ENCODE peak calls at places on chromosome 16, in seven cellular contexts. U is HCT116, Q is H1, R is SK-N-SH, A is GM12878, F is K562, Y is HepG2. C is an unnamed sample.
A peak's percentile ranks its signal among the peaks of the same experiment; 100 is the strongest.

GRCh38 chr16:58026705-58027340 is 1.3 kb downstream of the MMP15 start:
- DNase-seq in U (no peak), Q (peak; percentile 64), R (peak; percentile 72), A (no peak), F (peak; percentile 46), Y (no peak), C (no peak)

GRCh38 chr16:1493746-1494094 is 560 bp downstream of the TELO2 start:
- DNase-seq in U (no peak), Q (no peak), R (no peak), A (no peak), F (no peak), Y (no peak), C (peak; percentile 30)

GRCh38 chr16:9901-10665 is 43.3 kb downstream of the POLR3K start:
- DNase-seq in U (no peak), Q (no peak), R (no peak), A (no peak), F (no peak), Y (no peak), C (no peak)

GRCh38 chr16:89598199-89598598 is 15.2 kb upstream of the DPEP1 start:
- DNase-seq in U (no peak), Q (no peak), R (no peak), A (no peak), F (no peak), Y (no peak), C (no peak)

GRCh38 chr16:24319415-24319814 is 63.3 kb downstream of the CACNG3 start:
- DNase-seq in U (no peak), Q (no peak), R (no peak), A (no peak), F (no peak), Y (no peak), C (no peak)

GRCh38 chr16:14493791-14494190 is 136.3 kb downstream of the PARN start:
- DNase-seq in U (no peak), Q (no peak), R (no peak), A (no peak), F (no peak), Y (peak; percentile 60), C (no peak)

GRCh38 chr16:88773812-88774291 is 11.2 kb downstream of the PIEZO1 start:
- DNase-seq in U (no peak), Q (no peak), R (no peak), A (no peak), F (peak; percentile 90), Y (no peak), C (peak; percentile 67)

GRCh38 chr16:71250461-71251232 is 20.1 kb upstream of the HYDIN start:
- DNase-seq in U (no peak), Q (no peak), R (no peak), A (no peak), F (no peak), Y (no peak), C (peak; percentile 9)

GRCh38 chr16:81796035-81796434 is 16.9 kb downstream of the PLCG2 start:
- DNase-seq in U (no peak), Q (no peak), R (no peak), A (no peak), F (no peak), Y (no peak), C (no peak)

GRCh38 chr16:54431997-54432367 is 145.4 kb upstream of the IRX3 start:
- DNase-seq in U (no peak), Q (no peak), R (no peak), A (no peak), F (no peak), Y (no peak), C (no peak)

GRCh38 chr16:77897038-77897437 is 108.7 kb downstream of the VAT1L start:
- DNase-seq in U (no peak), Q (no peak), R (peak; percentile 25), A (no peak), F (no peak), Y (no peak), C (no peak)

GRCh38 chr16:57343131-57343731 is 15.4 kb upstream of the CCL22 start:
- DNase-seq in U (no peak), Q (no peak), R (no peak), A (no peak), F (no peak), Y (no peak), C (no peak)

DNA sequence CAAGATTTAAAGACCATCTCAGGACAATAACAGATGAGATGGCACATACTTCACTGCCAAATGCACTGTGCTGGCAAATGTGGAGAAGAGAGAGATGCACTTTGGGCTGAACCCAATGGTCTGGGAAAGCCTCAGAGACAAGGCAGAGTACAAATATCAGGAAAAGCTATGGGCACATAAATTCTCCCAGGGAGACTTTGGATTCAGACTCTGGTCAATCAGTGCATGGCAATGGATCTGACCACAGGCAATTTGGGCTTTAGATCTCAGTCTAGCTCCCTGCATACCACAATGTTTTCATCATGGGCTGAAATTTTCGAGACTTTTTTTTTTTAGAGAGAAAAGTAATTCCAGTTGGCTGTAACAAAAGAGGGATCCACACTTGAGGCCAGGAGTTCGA is 20.0 kb upstream of the XPO6 start:
- DNase-seq in U (no peak), Q (no peak), R (no peak), A (no peak), F (no peak), Y (no peak), C (no peak)
- TF ChIP-seq JUND in U (no peak), Q (no peak), R (no peak), A (no peak), F (no peak), Y (no peak), C (no peak)

GRCh38 chr16:84175351-84176081 is 11.3 kb downstream of the TAF1C start:
- DNase-seq in U (no peak), Q (peak; percentile 90), R (peak; percentile 91), A (peak; percentile 19), F (peak; percentile 85), Y (peak; percentile 65), C (peak; percentile 77)
- TF ChIP-seq JUND in U (no peak), Q (peak; percentile 54), R (no peak), A (no peak), F (no peak), Y (no peak), C (no peak)

DNA sequence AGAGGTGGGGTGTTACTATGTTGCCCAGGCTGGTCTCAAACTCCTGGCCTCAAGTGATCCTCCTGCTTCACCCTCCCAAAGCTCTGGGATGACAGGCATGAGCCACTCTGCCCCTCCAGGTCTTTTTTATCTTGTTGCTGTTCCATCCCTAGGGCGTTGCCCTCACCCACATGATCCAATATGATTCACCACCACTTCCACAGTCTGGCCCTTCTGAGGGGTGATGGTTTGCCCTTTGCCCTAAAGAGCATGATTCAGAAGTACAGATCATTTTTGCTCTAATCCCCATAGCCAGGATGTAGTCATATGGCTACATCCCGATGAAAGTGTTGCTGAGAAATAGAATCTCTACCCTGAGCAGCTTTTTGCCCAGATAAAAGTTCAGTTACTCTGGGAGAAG is 18.8 kb downstream of the STX4 start:
- DNase-seq in U (peak; percentile 72), Q (no peak), R (no peak), A (no peak), F (peak; percentile 33), Y (peak; percentile 45), C (no peak)
- TF ChIP-seq JUND in U (peak; percentile 81), Q (no peak), R (peak; percentile 67), A (no peak), F (peak; percentile 79), Y (no peak), C (no peak)

GRCh38 chr16:29816694-29817441 is 916 bp downstream of the PAGR1 start:
- DNase-seq in U (no peak), Q (peak; percentile 80), R (peak; percentile 63), A (no peak), F (peak; percentile 58), Y (peak; percentile 47), C (peak; percentile 51)

GRCh38 chr16:29814592-29814991 is 1.4 kb upstream of the PAGR1 start:
- DNase-seq in U (no peak), Q (no peak), R (no peak), A (no peak), F (no peak), Y (no peak), C (no peak)

GRCh38 chr16:29815793-29816693 is at the start of gene PAGR1:
- DNase-seq in U (peak; percentile 99), Q (peak; percentile 98), R (peak; percentile 93), A (peak; percentile 100), F (peak; percentile 91), Y (peak; percentile 99), C (peak; percentile 99)

GRCh38 chr16:29813644-29814562 is 1.9 kb downstream of the PRRT2 start:
- DNase-seq in U (no peak), Q (no peak), R (no peak), A (no peak), F (no peak), Y (no peak), C (no peak)

GRCh38 chr16:29815032-29815721 is 775 bp upstream of the PAGR1 start:
- DNase-seq in U (no peak), Q (peak; percentile 61), R (no peak), A (no peak), F (no peak), Y (no peak), C (no peak)
- TF ChIP-seq JUND in U (no peak), Q (no peak), R (no peak), A (no peak), F (no peak), Y (no peak), C (no peak)

GRCh38 chr16:11053916-11054460 is 109.6 kb downstream of the CLEC16A start:
- DNase-seq in U (no peak), Q (no peak), R (no peak), A (no peak), F (no peak), Y (no peak), C (no peak)
- TF ChIP-seq JUND in U (no peak), Q (no peak), R (no peak), A (no peak), F (no peak), Y (no peak), C (no peak)

GRCh38 chr16:83143788-83144187 is 517.0 kb downstream of the CDH13 start:
- DNase-seq in U (no peak), Q (no peak), R (no peak), A (no peak), F (no peak), Y (peak; percentile 13), C (no peak)
- TF ChIP-seq JUND in U (no peak), Q (no peak), R (no peak), A (no peak), F (no peak), Y (no peak), C (no peak)